ENCODE peak calls at places on chromosomes 6 and 20, in six cellular contexts. One of them, this sample, is unnamed.

GRCh38 chr6:150987371-150987828 is 121.9 kb downstream of the MTHFD1L start:
- DNase-seq in GM23338: no peak
- DNase-seq in HepG2: no peak
- DNase-seq in right cardiac atrium: no peak
- DNase-seq in HAP-1: no peak
- DNase-seq in A549: peak; percentile 39
- DNase-seq in this sample: no peak

GRCh38 chr6:38567436-38567835 is 72.3 kb downstream of the BTBD9 start:
- DNase-seq in GM23338: no peak
- DNase-seq in HepG2: no peak
- DNase-seq in right cardiac atrium: peak; percentile 80
- DNase-seq in HAP-1: peak; percentile 33
- DNase-seq in A549: peak; percentile 44
- DNase-seq in this sample: peak; percentile 82

GRCh38 chr6:87397656-87398055 is 10.1 kb upstream of the CFAP206 start:
- DNase-seq in GM23338: no peak
- DNase-seq in HepG2: no peak
- DNase-seq in right cardiac atrium: no peak
- DNase-seq in HAP-1: no peak
- DNase-seq in A549: no peak
- DNase-seq in this sample: no peak

GRCh38 chr6:111706841-111707391 is 101.2 kb upstream of the TRAF3IP2 start:
- DNase-seq in GM23338: no peak
- DNase-seq in HepG2: no peak
- DNase-seq in right cardiac atrium: no peak
- DNase-seq in HAP-1: peak; percentile 79
- DNase-seq in A549: no peak
- DNase-seq in this sample: no peak

GRCh38 chr20:44480097-44480496 is 4.4 kb downstream of the TTPAL start:
- DNase-seq in GM23338: no peak
- DNase-seq in HepG2: no peak
- DNase-seq in right cardiac atrium: no peak
- DNase-seq in HAP-1: no peak
- DNase-seq in A549: no peak
- DNase-seq in this sample: no peak

GRCh38 chr20:53133134-53133533 is 161.0 kb downstream of the TSHZ2 start:
- DNase-seq in GM23338: no peak
- DNase-seq in HepG2: no peak
- DNase-seq in right cardiac atrium: no peak
- DNase-seq in HAP-1: no peak
- DNase-seq in A549: no peak
- DNase-seq in this sample: no peak

GRCh38 chr6:126919947-126920346 is 198.5 kb upstream of the RSPO3 start:
- DNase-seq in GM23338: no peak
- DNase-seq in HepG2: no peak
- DNase-seq in right cardiac atrium: no peak
- DNase-seq in HAP-1: no peak
- DNase-seq in A549: peak; percentile 62
- DNase-seq in this sample: peak; percentile 96

GRCh38 chr6:43921548-43922422 is 151.8 kb downstream of the VEGFA start:
- DNase-seq in GM23338: no peak
- DNase-seq in HepG2: no peak
- DNase-seq in right cardiac atrium: no peak
- DNase-seq in HAP-1: no peak
- DNase-seq in A549: no peak
- DNase-seq in this sample: no peak

GRCh38 chr20:61757678-61758555 is 307.8 kb downstream of the TAF4 start:
- DNase-seq in GM23338: no peak
- DNase-seq in HepG2: no peak
- DNase-seq in right cardiac atrium: no peak
- DNase-seq in HAP-1: no peak
- DNase-seq in A549: no peak
- DNase-seq in this sample: peak; percentile 25

GRCh38 chr6:26041946-26042345 is 45.3 kb upstream of the HFE start:
- DNase-seq in GM23338: no peak
- DNase-seq in HepG2: no peak
- DNase-seq in right cardiac atrium: no peak
- DNase-seq in HAP-1: no peak
- DNase-seq in A549: no peak
- DNase-seq in this sample: no peak

GRCh38 chr20:45189067-45189611 is 14.4 kb downstream of the PI3 start:
- DNase-seq in GM23338: no peak
- DNase-seq in HepG2: no peak
- DNase-seq in right cardiac atrium: no peak
- DNase-seq in HAP-1: no peak
- DNase-seq in A549: no peak
- DNase-seq in this sample: no peak

GRCh38 chr20:17735206-17735804 is 35.5 kb downstream of the BANF2 start:
- DNase-seq in GM23338: no peak
- DNase-seq in HepG2: no peak
- DNase-seq in right cardiac atrium: no peak
- DNase-seq in HAP-1: no peak
- DNase-seq in A549: no peak
- DNase-seq in this sample: no peak

GRCh38 chr20:10225439-10226080 is 6.9 kb downstream of the SNAP25 start:
- DNase-seq in GM23338: peak; percentile 73
- DNase-seq in HepG2: peak; percentile 54
- DNase-seq in right cardiac atrium: no peak
- DNase-seq in HAP-1: no peak
- DNase-seq in A549: peak; percentile 66
- DNase-seq in this sample: no peak

DNA sequence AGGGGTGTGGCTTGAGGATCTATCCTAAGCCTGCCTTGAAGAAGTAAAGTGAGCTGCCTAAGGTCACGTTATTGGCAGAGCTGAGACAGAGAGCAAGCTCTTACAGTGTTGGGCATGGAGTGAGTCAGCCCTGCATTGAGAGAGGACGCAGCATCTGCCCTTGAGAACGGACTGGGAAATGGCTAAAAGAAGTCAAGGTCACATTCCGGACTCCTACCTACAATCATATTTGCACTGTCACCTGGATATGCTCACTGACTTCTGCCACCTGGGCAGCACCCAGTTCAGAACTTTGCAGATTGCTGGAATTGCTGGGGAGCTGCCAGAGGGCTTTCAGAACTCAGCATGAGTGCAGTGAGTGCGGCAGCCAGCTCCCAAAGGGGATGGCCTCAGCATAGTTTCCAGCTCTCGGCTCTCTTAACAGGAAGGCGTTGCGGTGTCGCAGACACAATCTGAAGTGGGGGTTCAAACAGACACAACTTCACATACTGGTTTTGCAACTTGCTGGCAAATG is 199.3 kb upstream of the SGK1 start:
- DNase-seq in GM23338: peak; percentile 56
- DNase-seq in HepG2: peak; percentile 69
- DNase-seq in right cardiac atrium: peak; percentile 85
- DNase-seq in HAP-1: no peak
- DNase-seq in A549: peak; percentile 83
- DNase-seq in this sample: peak; percentile 93
- H3K4me3 ChIP-seq in GM23338: no peak overlapping the region
- H3K4me3 ChIP-seq in HepG2: no peak overlapping the region
- H3K4me3 ChIP-seq in right cardiac atrium: no peak overlapping the region
- H3K4me3 ChIP-seq in HAP-1: no peak overlapping the region
- H3K4me3 ChIP-seq in A549: peak overlapping the region; percentile 25
- H3K4me3 ChIP-seq in this sample: no peak overlapping the region

GRCh38 chr20:48040491-48040890 is 255.2 kb upstream of the SULF2 start:
- DNase-seq in GM23338: no peak
- DNase-seq in HepG2: no peak
- DNase-seq in right cardiac atrium: no peak
- DNase-seq in HAP-1: no peak
- DNase-seq in A549: no peak
- DNase-seq in this sample: no peak
- H3K4me3 ChIP-seq in GM23338: no peak overlapping the region
- H3K4me3 ChIP-seq in HepG2: no peak overlapping the region
- H3K4me3 ChIP-seq in right cardiac atrium: no peak overlapping the region
- H3K4me3 ChIP-seq in HAP-1: no peak overlapping the region
- H3K4me3 ChIP-seq in A549: no peak overlapping the region
- H3K4me3 ChIP-seq in this sample: no peak overlapping the region

DNA sequence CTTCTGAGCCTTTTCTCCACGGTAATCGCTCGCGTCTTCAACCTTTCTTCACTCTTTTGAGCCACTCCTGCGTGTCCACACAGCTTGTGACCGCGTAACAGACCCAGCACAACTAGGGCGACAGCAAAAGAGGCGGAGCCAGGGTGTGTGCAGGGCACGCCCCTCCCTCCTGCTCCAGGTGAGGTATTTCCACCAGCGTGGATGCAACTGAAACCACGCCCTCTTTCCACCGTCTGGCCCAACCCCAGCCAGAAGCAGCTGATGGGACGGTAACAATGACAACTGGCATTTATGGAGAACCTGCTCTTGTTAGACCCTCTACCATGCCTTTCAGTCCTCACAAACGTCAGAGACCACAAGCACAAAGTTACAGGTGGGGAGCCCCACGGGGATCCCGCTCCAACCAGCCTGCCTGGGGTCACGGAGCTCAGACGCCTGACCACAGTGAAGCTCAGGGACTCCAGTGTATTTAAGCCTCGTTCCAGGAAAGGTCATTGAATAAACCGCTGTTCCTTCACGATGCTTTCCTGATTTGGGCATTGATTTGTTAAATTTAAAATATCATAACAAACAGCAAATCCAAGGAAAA is 2.0 kb downstream of the PXDC1 start:
- DNase-seq in GM23338: peak; percentile 41
- DNase-seq in HepG2: no peak
- DNase-seq in right cardiac atrium: no peak
- DNase-seq in HAP-1: peak; percentile 27
- DNase-seq in A549: no peak
- DNase-seq in this sample: no peak
- H3K4me3 ChIP-seq in GM23338: peak overlapping the region; percentile 75
- H3K4me3 ChIP-seq in HepG2: peak overlapping the region; percentile 71
- H3K4me3 ChIP-seq in right cardiac atrium: peak overlapping the region; percentile 51
- H3K4me3 ChIP-seq in HAP-1: peak overlapping the region; percentile 39
- H3K4me3 ChIP-seq in A549: peak overlapping the region; percentile 75
- H3K4me3 ChIP-seq in this sample: peak overlapping the region; percentile 86

DNA sequence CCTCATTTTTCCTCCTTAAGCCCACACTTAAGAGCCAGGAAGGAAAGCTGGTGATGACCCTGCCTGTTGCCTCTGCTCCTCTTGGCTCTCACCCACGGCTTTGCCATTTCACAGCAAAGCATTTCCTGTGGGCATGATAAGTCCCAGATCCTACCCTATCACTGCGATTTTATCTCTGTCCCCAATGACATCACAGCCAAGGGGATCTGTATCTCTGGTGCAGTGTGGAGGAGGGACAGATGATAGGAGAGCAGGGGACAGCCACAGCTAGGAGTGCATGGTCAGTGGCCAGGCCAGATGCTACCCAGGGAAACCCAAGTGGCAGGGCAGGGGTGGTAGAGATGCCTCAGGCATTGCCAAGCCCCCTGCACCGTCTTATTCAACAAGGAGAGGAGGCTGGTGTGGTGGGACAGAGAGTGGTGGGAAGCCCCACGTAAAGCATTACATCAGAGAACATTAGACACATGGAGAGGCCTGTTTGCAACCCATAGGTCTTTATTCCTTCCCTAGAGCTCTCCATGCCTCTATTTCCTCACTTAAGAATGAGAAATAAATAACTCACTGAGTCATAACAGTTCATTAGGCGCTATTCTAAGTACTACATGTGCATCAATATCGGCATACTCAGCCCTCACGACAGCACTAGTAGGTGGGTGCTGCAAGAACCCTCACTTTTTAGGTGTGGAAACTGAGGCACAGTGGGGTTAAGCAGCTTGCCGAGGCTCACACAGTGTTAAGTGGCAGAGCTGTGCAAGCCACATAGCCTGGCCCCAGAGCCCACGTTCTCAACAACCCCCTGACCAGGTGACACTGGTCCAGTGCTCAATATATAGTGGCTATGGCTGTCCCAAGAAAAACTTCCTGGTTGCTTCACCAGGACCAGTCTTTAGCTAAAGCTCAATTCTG is 4.6 kb downstream of the TFEB start:
- DNase-seq in GM23338: no peak
- DNase-seq in HepG2: no peak
- DNase-seq in right cardiac atrium: no peak
- DNase-seq in HAP-1: no peak
- DNase-seq in A549: no peak
- DNase-seq in this sample: no peak
- H3K4me3 ChIP-seq in GM23338: no peak overlapping the region
- H3K4me3 ChIP-seq in HepG2: no peak overlapping the region
- H3K4me3 ChIP-seq in right cardiac atrium: no peak overlapping the region
- H3K4me3 ChIP-seq in HAP-1: no peak overlapping the region
- H3K4me3 ChIP-seq in A549: no peak overlapping the region
- H3K4me3 ChIP-seq in this sample: no peak overlapping the region

DNA sequence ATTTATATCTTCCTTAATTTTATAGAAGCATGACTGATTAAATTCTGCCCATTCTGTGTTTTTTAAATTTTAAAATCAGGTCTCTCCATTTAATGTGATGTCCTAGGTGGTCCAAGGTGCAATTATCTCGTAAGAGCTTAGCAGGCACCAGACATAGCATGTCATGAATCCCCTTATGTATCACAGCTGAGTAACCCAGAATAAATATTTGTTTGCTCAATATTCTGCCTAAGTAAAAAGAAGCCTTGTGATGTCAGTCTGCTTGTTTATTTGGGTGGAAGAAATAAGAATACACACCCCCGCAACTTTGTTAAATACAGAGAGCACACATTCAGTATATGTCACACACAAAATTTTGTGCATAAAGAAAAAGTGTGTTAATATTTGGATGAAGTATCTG is 211.3 kb downstream of the FARS2 start:
- DNase-seq in GM23338: no peak
- DNase-seq in HepG2: no peak
- DNase-seq in right cardiac atrium: no peak
- DNase-seq in HAP-1: no peak
- DNase-seq in A549: no peak
- DNase-seq in this sample: no peak
- H3K4me3 ChIP-seq in GM23338: no peak overlapping the region
- H3K4me3 ChIP-seq in HepG2: no peak overlapping the region
- H3K4me3 ChIP-seq in right cardiac atrium: no peak overlapping the region
- H3K4me3 ChIP-seq in HAP-1: no peak overlapping the region
- H3K4me3 ChIP-seq in A549: no peak overlapping the region
- H3K4me3 ChIP-seq in this sample: no peak overlapping the region

DNA sequence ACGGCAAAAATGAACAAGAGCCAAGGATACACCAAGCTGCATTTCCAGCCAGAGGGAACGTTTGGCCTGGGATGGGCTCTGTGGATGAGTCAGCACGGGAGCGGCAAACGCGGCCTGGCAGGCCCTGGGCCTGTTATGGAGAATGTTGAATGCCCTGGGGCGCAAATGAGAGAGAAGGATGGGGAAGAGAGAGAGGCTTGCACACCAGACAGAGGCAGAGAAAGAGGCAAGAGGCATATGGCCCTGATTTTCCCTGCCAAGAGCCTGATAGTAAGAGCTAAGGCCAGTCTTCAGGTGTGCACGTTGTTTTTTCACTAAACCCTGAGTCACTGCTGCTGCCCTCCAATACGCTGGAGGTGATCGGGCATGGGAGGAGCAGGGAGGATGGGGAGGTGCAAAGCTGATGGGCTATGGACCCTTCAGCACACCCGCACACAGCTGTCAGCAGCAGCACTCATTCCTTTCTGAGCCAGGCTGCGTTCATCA is 61.5 kb upstream of the SLC22A23 start:
- DNase-seq in GM23338: no peak
- DNase-seq in HepG2: peak; percentile 44
- DNase-seq in right cardiac atrium: no peak
- DNase-seq in HAP-1: peak; percentile 31
- DNase-seq in A549: peak; percentile 55
- DNase-seq in this sample: peak; percentile 58
- H3K4me3 ChIP-seq in GM23338: no peak overlapping the region
- H3K4me3 ChIP-seq in HepG2: no peak overlapping the region
- H3K4me3 ChIP-seq in right cardiac atrium: no peak overlapping the region
- H3K4me3 ChIP-seq in HAP-1: no peak overlapping the region
- H3K4me3 ChIP-seq in A549: no peak overlapping the region
- H3K4me3 ChIP-seq in this sample: no peak overlapping the region

DNA sequence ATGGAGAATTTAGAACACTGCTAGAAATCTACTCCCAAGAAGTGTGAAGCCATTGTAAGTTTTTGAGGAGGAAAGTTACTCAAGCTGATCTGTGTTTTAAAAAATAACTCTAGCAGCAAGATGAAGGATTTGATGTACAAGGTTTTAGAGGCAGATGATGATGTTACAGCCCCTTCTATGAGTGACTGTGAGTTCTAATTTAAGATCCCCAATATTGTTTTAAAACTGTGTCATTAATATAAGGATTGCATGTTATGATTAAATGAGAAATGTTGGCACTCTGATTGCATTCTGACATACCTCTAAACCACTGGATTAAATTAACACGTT is 293.5 kb downstream of the ADGB start:
- DNase-seq in GM23338: no peak
- DNase-seq in HepG2: no peak
- DNase-seq in right cardiac atrium: no peak
- DNase-seq in HAP-1: no peak
- DNase-seq in A549: no peak
- DNase-seq in this sample: no peak
- H3K4me3 ChIP-seq in GM23338: no peak overlapping the region
- H3K4me3 ChIP-seq in HepG2: no peak overlapping the region
- H3K4me3 ChIP-seq in right cardiac atrium: no peak overlapping the region
- H3K4me3 ChIP-seq in HAP-1: no peak overlapping the region
- H3K4me3 ChIP-seq in A549: no peak overlapping the region
- H3K4me3 ChIP-seq in this sample: no peak overlapping the region

This sample was measured in skeletal muscle cell.